ENCODE peak calls at places on chromosomes 3 and 15, in nine cellular contexts. U is BJ, E is HFF-Myc, B is upper lobe of right lung, P is mucosa of descending colon, K is astrocyte of the spinal cord, V is PC-3, L is hepatocyte, G is fibroblast of mammary gland. Y is an unnamed sample.

GRCh38 chr15:31360843-31361763 is 34.5 kb downstream of the KLF13 start:
- DNase-seq in U (no peak), E (no peak), B (peak; percentile 71), P (peak; percentile 78), K (no peak), V (no peak), L (no peak), G (no peak), Y (no peak)

GRCh38 chr3:172913911-172914730 is 163.6 kb downstream of the ECT2 start:
- DNase-seq in U (no peak), E (no peak), B (no peak), P (no peak), K (no peak), V (no peak), L (no peak), G (no peak), Y (no peak)

GRCh38 chr3:32322311-32322710 is 69.3 kb upstream of the CMTM7 start:
- DNase-seq in U (no peak), E (no peak), B (no peak), P (no peak), K (no peak), V (no peak), L (no peak), G (no peak), Y (no peak)

GRCh38 chr3:39513801-39514369 is 46.4 kb downstream of the MOBP start:
- DNase-seq in U (no peak), E (no peak), B (no peak), P (no peak), K (no peak), V (no peak), L (no peak), G (no peak), Y (no peak)

GRCh38 chr3:102059145-102059943 is 210.0 kb downstream of the NFKBIZ start:
- DNase-seq in U (no peak), E (no peak), B (no peak), P (peak; percentile 56), K (no peak), V (no peak), L (no peak), G (no peak), Y (no peak)

GRCh38 chr15:58125333-58125732 is 12.8 kb upstream of the AQP9 start:
- DNase-seq in U (no peak), E (no peak), B (no peak), P (no peak), K (no peak), V (no peak), L (no peak), G (no peak), Y (no peak)

GRCh38 chr3:191387441-191388077 is 57.2 kb upstream of the UTS2B start:
- DNase-seq in U (no peak), E (no peak), B (no peak), P (no peak), K (peak; percentile 27), V (no peak), L (no peak), G (peak; percentile 27), Y (peak; percentile 49)

GRCh38 chr15:70636540-70637165 is 126.7 kb downstream of the UACA start:
- DNase-seq in U (no peak), E (no peak), B (no peak), P (no peak), K (peak; percentile 36), V (peak; percentile 52), L (peak; percentile 39), G (peak; percentile 24), Y (peak; percentile 42)

GRCh38 chr15:73305331-73306211 is 63.2 kb downstream of the HCN4 start:
- DNase-seq in U (no peak), E (peak; percentile 27), B (no peak), P (peak; percentile 56), K (peak; percentile 71), V (peak; percentile 74), L (peak; percentile 82), G (peak; percentile 70), Y (peak; percentile 83)

GRCh38 chr3:130850044-130850797 is 43.7 kb upstream of the ATP2C1 start:
- DNase-seq in U (no peak), E (no peak), B (no peak), P (no peak), K (peak; percentile 56), V (peak; percentile 31), L (peak; percentile 18), G (peak; percentile 62), Y (peak; percentile 89)

DNA sequence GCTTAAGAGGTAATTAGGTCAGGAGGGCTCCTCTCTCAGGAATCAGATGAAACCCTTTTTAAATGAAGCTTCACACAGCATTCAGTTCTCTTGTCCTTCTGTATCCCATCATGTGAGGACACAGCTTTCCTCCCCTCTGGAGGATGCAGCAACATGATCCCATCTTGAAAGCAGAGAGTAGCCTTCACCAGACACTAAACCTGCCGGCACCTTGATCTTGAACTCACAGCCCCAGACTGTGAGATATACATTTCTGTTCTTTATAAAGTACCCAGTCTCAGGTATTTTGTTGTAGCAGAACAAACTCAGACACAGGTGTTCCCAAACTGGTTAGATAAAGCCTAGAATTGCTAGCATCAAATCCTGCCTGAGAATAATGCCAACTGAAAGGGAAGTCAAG is 83.7 kb upstream of the PRICKLE2 start:
- DNase-seq in U (no peak), E (no peak), B (no peak), P (no peak), K (no peak), V (no peak), L (no peak), G (no peak), Y (no peak)
- TF ChIP-seq CTCF in U (no peak), E (no peak), B (no peak), P (no peak), K (no peak), V (no peak), L (no peak), G (no peak), Y (no peak)

DNA sequence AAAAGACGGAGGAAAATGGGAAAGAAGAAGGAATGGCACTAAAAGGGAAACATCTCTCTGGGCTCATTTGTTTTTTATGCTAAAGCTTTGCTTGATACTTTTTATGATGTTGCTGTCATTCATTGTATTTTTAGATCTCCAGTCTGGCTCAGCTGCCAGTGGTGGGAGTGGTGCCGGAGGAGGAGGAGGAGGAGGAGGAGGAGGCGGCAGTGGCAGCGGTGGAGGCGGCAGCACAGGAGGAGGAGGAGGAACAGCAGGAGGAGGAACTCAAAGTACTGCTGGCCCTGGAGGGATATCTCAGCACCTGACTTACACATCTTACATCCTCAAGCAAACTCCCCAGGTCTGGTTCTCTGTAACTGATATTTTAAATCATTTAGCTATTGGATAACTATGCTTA is 49.6 kb downstream of the MAP6D1 start:
- DNase-seq in U (no peak), E (no peak), B (no peak), P (no peak), K (no peak), V (no peak), L (no peak), G (no peak), Y (no peak)
- H3K4me3 ChIP-seq in U (no peak overlapping the region), E (no peak overlapping the region), B (no peak overlapping the region), P (no peak overlapping the region), K (no peak overlapping the region), V (no peak overlapping the region), L (no peak overlapping the region), G (no peak overlapping the region), Y (no peak overlapping the region)

GRCh38 chr15:84633311-84634227 is 20.5 kb downstream of the WDR73 start:
- DNase-seq in U (no peak), E (no peak), B (peak; percentile 89), P (peak; percentile 77), K (peak; percentile 78), V (peak; percentile 76), L (peak; percentile 81), G (peak; percentile 60), Y (peak; percentile 78)
- TF ChIP-seq CTCF in U (no peak), E (no peak), B (no peak), P (no peak), K (no peak), V (no peak), L (no peak), G (no peak), Y (no peak)

DNA sequence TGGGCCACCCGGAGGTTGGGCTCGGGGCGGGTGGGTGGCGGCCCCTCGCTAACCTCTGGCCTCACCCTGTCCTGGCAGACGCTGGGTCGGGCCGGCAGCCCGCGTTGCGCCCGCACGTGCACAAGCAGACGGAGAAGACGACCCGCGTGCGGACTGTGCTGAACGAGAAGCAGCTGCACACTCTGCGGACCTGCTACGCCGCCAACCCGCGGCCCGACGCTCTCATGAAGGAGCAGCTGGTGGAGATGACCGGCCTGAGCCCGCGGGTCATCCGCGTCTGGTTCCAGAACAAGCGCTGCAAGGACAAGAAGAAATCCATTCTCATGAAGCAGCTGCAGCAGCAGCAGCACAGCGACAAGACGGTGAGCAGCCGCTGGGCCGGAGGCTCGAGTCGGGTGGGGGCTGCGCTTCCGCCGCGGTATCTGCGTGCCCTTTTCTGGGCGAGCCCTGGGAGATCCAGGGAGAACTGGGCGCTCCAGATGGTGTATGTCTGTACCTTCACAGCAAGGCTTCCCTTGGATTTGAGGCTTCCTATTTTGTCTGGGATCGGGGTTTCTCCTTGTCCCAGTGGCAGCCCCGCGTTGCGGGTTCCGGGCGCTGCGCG is 3.7 kb downstream of the ISL2 start:
- DNase-seq in U (no peak), E (no peak), B (no peak), P (peak; percentile 46), K (peak; percentile 42), V (no peak), L (peak; percentile 38), G (peak; percentile 30), Y (no peak)
- H3K4me3 ChIP-seq in U (peak overlapping the region; percentile 74), E (peak overlapping the region; percentile 75), B (peak overlapping the region; percentile 33), P (no peak overlapping the region), K (no peak overlapping the region), V (no peak overlapping the region), L (peak overlapping the region; percentile 30), G (no peak overlapping the region), Y (peak overlapping the region; percentile 5)

DNA sequence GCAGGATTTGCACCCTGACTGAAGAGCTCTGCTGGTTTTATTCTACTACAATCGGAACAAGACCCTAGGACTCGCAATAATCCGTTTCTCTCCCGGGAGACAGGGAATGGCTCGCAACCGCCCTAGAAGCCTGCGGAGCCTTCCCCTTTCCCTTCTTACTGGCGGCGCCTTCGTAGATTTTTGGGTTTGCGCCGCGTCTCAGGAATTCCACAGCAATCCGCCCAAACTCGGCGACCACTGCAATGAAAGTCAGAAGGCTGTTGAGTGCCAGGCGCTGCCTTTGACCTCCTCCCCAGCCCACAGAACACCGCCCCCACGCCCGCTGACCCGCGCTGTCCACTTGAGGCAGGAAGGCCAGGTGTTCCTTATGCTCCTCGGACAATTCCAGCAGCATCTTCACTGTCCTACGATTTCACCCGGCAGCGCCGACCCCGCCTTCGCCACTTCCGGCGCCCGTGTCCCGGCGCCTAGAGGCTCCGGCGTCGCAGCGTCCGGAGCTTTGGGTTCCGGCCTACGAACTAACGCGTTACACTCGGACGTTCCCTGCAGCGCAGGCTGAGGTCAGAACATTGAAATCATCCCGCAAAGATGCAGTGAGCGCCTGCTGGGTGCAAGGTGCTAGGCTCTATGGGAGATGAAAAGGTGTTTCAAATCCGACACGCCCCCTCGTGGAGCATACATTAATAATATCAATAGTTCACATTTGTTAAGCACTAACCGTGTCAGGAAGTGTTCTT is at the start of gene COMMD2:
- DNase-seq in U (peak; percentile 24), E (peak; percentile 78), B (peak; percentile 86), P (peak; percentile 74), K (peak; percentile 88), V (peak; percentile 96), L (peak; percentile 92), G (peak; percentile 84), Y (peak; percentile 88)
- TF ChIP-seq CTCF in U (peak; percentile 13), E (peak; percentile 4), B (peak; percentile 40), P (no peak), K (peak; percentile 28), V (peak; percentile 62), L (peak; percentile 48), G (peak; percentile 14), Y (peak; percentile 8)

GRCh38 chr3:9402410-9403228 is 5.2 kb downstream of the SETD5 start:
- DNase-seq in U (no peak), E (no peak), B (no peak), P (peak; percentile 81), K (peak; percentile 39), V (no peak), L (peak; percentile 73), G (peak; percentile 25), Y (peak; percentile 58)
- H3K4me3 ChIP-seq in U (no peak overlapping the region), E (peak overlapping the region; percentile 9), B (no peak overlapping the region), P (no peak overlapping the region), K (no peak overlapping the region), V (peak overlapping the region; percentile 94), L (peak overlapping the region; percentile 1), G (no peak overlapping the region), Y (no peak overlapping the region)